ENCODE peak calls at places on chromosome 9, in ten cellular contexts. R is NCI-H1092 treated with DMSO at 0.1 percent for 48 hours; L is A549; W is LHCN-M2; J is activated CD4-positive, alpha-beta T cell treated with anti-CD3 and anti-CD28 coated beads for 48 hours; K is NCI-H526; Q is naive B cell; U is T-helper 17 cell; B is fibroblast of the aortic adventitia; V is skeletal muscle cell. I is an unnamed sample.

GRCh38 chr9:16268037-16269010 is 602.1 kb downstream of the BNC2 start:
- DNase-seq in R (no peak), L (no peak), W (peak), J (no peak), K (no peak), Q (no peak), U (no peak), B (no peak), V (no peak), I (peak)

GRCh38 chr9:33794560-33794959 is 801 bp upstream of the PRSS3 start:
- DNase-seq in R (no peak), L (no peak), W (no peak), J (peak), K (no peak), Q (no peak), U (no peak), B (no peak), V (no peak), I (no peak)

GRCh38 chr9:995776-996175 is 19.3 kb downstream of the DMRT3 start:
- DNase-seq in R (no peak), L (peak), W (peak), J (no peak), K (no peak), Q (no peak), U (no peak), B (no peak), V (peak), I (peak)

GRCh38 chr9:72675586-72675985 is 154.2 kb downstream of the TMC1 start:
- DNase-seq in R (no peak), L (peak), W (no peak), J (no peak), K (no peak), Q (no peak), U (no peak), B (peak), V (peak), I (no peak)

GRCh38 chr9:14223081-14223480 is 90.9 kb downstream of the NFIB start:
- DNase-seq in R (no peak), L (no peak), W (no peak), J (no peak), K (no peak), Q (no peak), U (no peak), B (no peak), V (no peak), I (no peak)

GRCh38 chr9:126696764-126697145 is 83.0 kb downstream of the LMX1B start:
- DNase-seq in R (no peak), L (no peak), W (no peak), J (no peak), K (no peak), Q (no peak), U (no peak), B (no peak), V (no peak), I (no peak)

GRCh38 chr9:93219692-93220091 is 35.8 kb downstream of the WNK2 start:
- DNase-seq in R (no peak), L (no peak), W (no peak), J (no peak), K (no peak), Q (no peak), U (peak), B (no peak), V (no peak), I (no peak)

GRCh38 chr9:107312651-107313050 is 29.6 kb downstream of the RAD23B start:
- DNase-seq in R (no peak), L (no peak), W (peak), J (no peak), K (no peak), Q (no peak), U (no peak), B (no peak), V (peak), I (no peak)

GRCh38 chr9:14271078-14271673 is 42.8 kb downstream of the NFIB start:
- DNase-seq in R (peak), L (peak), W (peak), J (no peak), K (no peak), Q (no peak), U (no peak), B (peak), V (peak), I (no peak)

GRCh38 chr9:121840838-121841760 is 189.7 kb downstream of the DAB2IP start:
- DNase-seq in R (no peak), L (no peak), W (no peak), J (peak), K (no peak), Q (no peak), U (no peak), B (no peak), V (no peak), I (no peak)

GRCh38 chr9:74073897-74074296 is 423.2 kb upstream of the RORB start:
- DNase-seq in R (no peak), L (no peak), W (no peak), J (no peak), K (no peak), Q (no peak), U (no peak), B (no peak), V (no peak), I (no peak)

GRCh38 chr9:5698810-5699556 is 70.1 kb downstream of the RIC1 start:
- DNase-seq in R (no peak), L (no peak), W (no peak), J (no peak), K (no peak), Q (no peak), U (no peak), B (peak), V (no peak), I (peak)

GRCh38 chr9:68964765-68965164 is 49.1 kb downstream of the PRKACG start:
- DNase-seq in R (no peak), L (no peak), W (no peak), J (no peak), K (no peak), Q (no peak), U (no peak), B (no peak), V (no peak), I (no peak)

GRCh38 chr9:115164511-115164974 is 46.6 kb upstream of the TNC start:
- DNase-seq in R (no peak), L (no peak), W (peak), J (no peak), K (no peak), Q (no peak), U (no peak), B (peak), V (no peak), I (peak)

GRCh38 chr9:134061688-134062371 is 6.0 kb downstream of the BRD3 start:
- DNase-seq in R (no peak), L (no peak), W (peak), J (no peak), K (no peak), Q (no peak), U (no peak), B (no peak), V (peak), I (no peak)

GRCh38 chr9:32419921-32420320 is 35.5 kb downstream of the ACO1 start:
- DNase-seq in R (no peak), L (no peak), W (no peak), J (no peak), K (no peak), Q (no peak), U (no peak), B (no peak), V (no peak), I (no peak)

GRCh38 chr9:91034976-91035824 is 233.6 kb downstream of the SYK start:
- DNase-seq in R (no peak), L (no peak), W (no peak), J (no peak), K (no peak), Q (no peak), U (no peak), B (no peak), V (no peak), I (no peak)